ENCODE peak calls at places on chromosomes 16 and 17, in nine cellular contexts. One of them, this sample, is unnamed.

GRCh38 chr17:20611314-20611713 is 31.8 kb downstream of the CDRT15L2 start:
- DNase-seq in mammary epithelial cell: no peak
- DNase-seq in esophagus squamous epithelium: no peak
- DNase-seq in fibroblast of lung: no peak
- DNase-seq in tibial nerve: no peak
- DNase-seq in neural progenitor cell: peak
- DNase-seq in sigmoid colon: no peak
- DNase-seq in body of pancreas: no peak
- DNase-seq in retinal pigment epithelial cell: no peak
- DNase-seq in this sample: no peak

GRCh38 chr17:36608794-36609497 is 7.6 kb downstream of the MRM1 start:
- DNase-seq in mammary epithelial cell: peak
- DNase-seq in esophagus squamous epithelium: no peak
- DNase-seq in fibroblast of lung: peak
- DNase-seq in tibial nerve: no peak
- DNase-seq in neural progenitor cell: peak
- DNase-seq in sigmoid colon: no peak
- DNase-seq in body of pancreas: peak
- DNase-seq in retinal pigment epithelial cell: no peak
- DNase-seq in this sample: no peak

GRCh38 chr17:41773190-41773588 is 13.3 kb downstream of the JUP start:
- DNase-seq in mammary epithelial cell: peak
- DNase-seq in esophagus squamous epithelium: no peak
- DNase-seq in fibroblast of lung: peak
- DNase-seq in tibial nerve: no peak
- DNase-seq in neural progenitor cell: peak
- DNase-seq in sigmoid colon: peak
- DNase-seq in body of pancreas: peak
- DNase-seq in retinal pigment epithelial cell: no peak
- DNase-seq in this sample: peak

GRCh38 chr17:6544770-6545169 is 11.6 kb downstream of the PITPNM3 start:
- DNase-seq in mammary epithelial cell: no peak
- DNase-seq in esophagus squamous epithelium: no peak
- DNase-seq in fibroblast of lung: no peak
- DNase-seq in tibial nerve: no peak
- DNase-seq in neural progenitor cell: peak
- DNase-seq in sigmoid colon: no peak
- DNase-seq in body of pancreas: no peak
- DNase-seq in retinal pigment epithelial cell: no peak
- DNase-seq in this sample: no peak

GRCh38 chr17:7241047-7241733 is 1.1 kb downstream of the GABARAP start:
- DNase-seq in mammary epithelial cell: no peak
- DNase-seq in esophagus squamous epithelium: no peak
- DNase-seq in fibroblast of lung: no peak
- DNase-seq in tibial nerve: no peak
- DNase-seq in neural progenitor cell: no peak
- DNase-seq in sigmoid colon: no peak
- DNase-seq in body of pancreas: peak
- DNase-seq in retinal pigment epithelial cell: no peak
- DNase-seq in this sample: no peak

GRCh38 chr16:9258423-9259051 is 167.1 kb downstream of the HAPSTR1 start:
- DNase-seq in mammary epithelial cell: peak
- DNase-seq in esophagus squamous epithelium: no peak
- DNase-seq in fibroblast of lung: peak
- DNase-seq in tibial nerve: no peak
- DNase-seq in neural progenitor cell: peak
- DNase-seq in sigmoid colon: no peak
- DNase-seq in body of pancreas: peak
- DNase-seq in retinal pigment epithelial cell: peak
- DNase-seq in this sample: no peak

GRCh38 chr16:27245276-27246231 is 23.0 kb downstream of the NSMCE1 start:
- DNase-seq in mammary epithelial cell: no peak
- DNase-seq in esophagus squamous epithelium: no peak
- DNase-seq in fibroblast of lung: peak
- DNase-seq in tibial nerve: no peak
- DNase-seq in neural progenitor cell: no peak
- DNase-seq in sigmoid colon: peak
- DNase-seq in body of pancreas: peak
- DNase-seq in retinal pigment epithelial cell: peak
- DNase-seq in this sample: peak

GRCh38 chr16:667113-667779 is 686 bp upstream of the RHOT2 start:
- DNase-seq in mammary epithelial cell: no peak
- DNase-seq in esophagus squamous epithelium: no peak
- DNase-seq in fibroblast of lung: no peak
- DNase-seq in tibial nerve: no peak
- DNase-seq in neural progenitor cell: no peak
- DNase-seq in sigmoid colon: no peak
- DNase-seq in body of pancreas: no peak
- DNase-seq in retinal pigment epithelial cell: no peak
- DNase-seq in this sample: no peak

GRCh38 chr17:37212184-37212583 is 163.6 kb upstream of the C17orf78 start:
- DNase-seq in mammary epithelial cell: no peak
- DNase-seq in esophagus squamous epithelium: no peak
- DNase-seq in fibroblast of lung: no peak
- DNase-seq in tibial nerve: no peak
- DNase-seq in neural progenitor cell: peak
- DNase-seq in sigmoid colon: no peak
- DNase-seq in body of pancreas: no peak
- DNase-seq in retinal pigment epithelial cell: no peak
- DNase-seq in this sample: no peak

GRCh38 chr17:13671771-13672170 is 70.0 kb upstream of the HS3ST3A1 start:
- DNase-seq in mammary epithelial cell: no peak
- DNase-seq in esophagus squamous epithelium: no peak
- DNase-seq in fibroblast of lung: peak
- DNase-seq in tibial nerve: no peak
- DNase-seq in neural progenitor cell: peak
- DNase-seq in sigmoid colon: no peak
- DNase-seq in body of pancreas: no peak
- DNase-seq in retinal pigment epithelial cell: no peak
- DNase-seq in this sample: no peak

GRCh38 chr17:45316271-45317112 is at the start of gene MAP3K14:
- DNase-seq in mammary epithelial cell: peak
- DNase-seq in esophagus squamous epithelium: no peak
- DNase-seq in fibroblast of lung: peak
- DNase-seq in tibial nerve: peak
- DNase-seq in neural progenitor cell: peak
- DNase-seq in sigmoid colon: peak
- DNase-seq in body of pancreas: peak
- DNase-seq in retinal pigment epithelial cell: no peak
- DNase-seq in this sample: no peak

GRCh38 chr17:75950850-75951554 is 10.2 kb upstream of the FBF1 start:
- DNase-seq in mammary epithelial cell: no peak
- DNase-seq in esophagus squamous epithelium: no peak
- DNase-seq in fibroblast of lung: peak
- DNase-seq in tibial nerve: no peak
- DNase-seq in neural progenitor cell: no peak
- DNase-seq in sigmoid colon: no peak
- DNase-seq in body of pancreas: no peak
- DNase-seq in retinal pigment epithelial cell: no peak
- DNase-seq in this sample: no peak

GRCh38 chr17:17783825-17784598 is 52.8 kb downstream of the SREBF1 start:
- DNase-seq in mammary epithelial cell: no peak
- DNase-seq in esophagus squamous epithelium: no peak
- DNase-seq in fibroblast of lung: peak
- DNase-seq in tibial nerve: no peak
- DNase-seq in neural progenitor cell: peak
- DNase-seq in sigmoid colon: no peak
- DNase-seq in body of pancreas: peak
- DNase-seq in retinal pigment epithelial cell: peak
- DNase-seq in this sample: no peak

GRCh38 chr16:82061861-82062525 is 26.9 kb downstream of the HSD17B2 start:
- DNase-seq in mammary epithelial cell: peak
- DNase-seq in esophagus squamous epithelium: no peak
- DNase-seq in fibroblast of lung: peak
- DNase-seq in tibial nerve: no peak
- DNase-seq in neural progenitor cell: peak
- DNase-seq in sigmoid colon: no peak
- DNase-seq in body of pancreas: peak
- DNase-seq in retinal pigment epithelial cell: no peak
- DNase-seq in this sample: no peak

GRCh38 chr16:56915311-56916105 is 16.4 kb upstream of the HERPUD1 start:
- DNase-seq in mammary epithelial cell: no peak
- DNase-seq in esophagus squamous epithelium: no peak
- DNase-seq in fibroblast of lung: no peak
- DNase-seq in tibial nerve: peak
- DNase-seq in neural progenitor cell: no peak
- DNase-seq in sigmoid colon: peak
- DNase-seq in body of pancreas: no peak
- DNase-seq in retinal pigment epithelial cell: no peak
- DNase-seq in this sample: no peak

GRCh38 chr16:83247767-83248372 is 559.9 kb upstream of the HSBP1 start:
- DNase-seq in mammary epithelial cell: no peak
- DNase-seq in esophagus squamous epithelium: no peak
- DNase-seq in fibroblast of lung: no peak
- DNase-seq in tibial nerve: no peak
- DNase-seq in neural progenitor cell: no peak
- DNase-seq in sigmoid colon: no peak
- DNase-seq in body of pancreas: no peak
- DNase-seq in retinal pigment epithelial cell: no peak
- DNase-seq in this sample: no peak

GRCh38 chr16:74020086-74020670 is 276.4 kb upstream of the PSMD7 start:
- DNase-seq in mammary epithelial cell: no peak
- DNase-seq in esophagus squamous epithelium: no peak
- DNase-seq in fibroblast of lung: no peak
- DNase-seq in tibial nerve: no peak
- DNase-seq in neural progenitor cell: peak
- DNase-seq in sigmoid colon: no peak
- DNase-seq in body of pancreas: no peak
- DNase-seq in retinal pigment epithelial cell: no peak
- DNase-seq in this sample: no peak

GRCh38 chr16:47008174-47008573 is 34.7 kb upstream of the DNAJA2 start:
- DNase-seq in mammary epithelial cell: no peak
- DNase-seq in esophagus squamous epithelium: no peak
- DNase-seq in fibroblast of lung: peak
- DNase-seq in tibial nerve: no peak
- DNase-seq in neural progenitor cell: no peak
- DNase-seq in sigmoid colon: no peak
- DNase-seq in body of pancreas: no peak
- DNase-seq in retinal pigment epithelial cell: no peak
- DNase-seq in this sample: no peak

GRCh38 chr16:937723-938122 is 33.1 kb downstream of the LMF1 start:
- DNase-seq in mammary epithelial cell: no peak
- DNase-seq in esophagus squamous epithelium: no peak
- DNase-seq in fibroblast of lung: no peak
- DNase-seq in tibial nerve: no peak
- DNase-seq in neural progenitor cell: no peak
- DNase-seq in sigmoid colon: no peak
- DNase-seq in body of pancreas: no peak
- DNase-seq in retinal pigment epithelial cell: no peak
- DNase-seq in this sample: no peak

GRCh38 chr17:9401434-9401833 is 174.2 kb downstream of the STX8 start:
- DNase-seq in mammary epithelial cell: peak
- DNase-seq in esophagus squamous epithelium: no peak
- DNase-seq in fibroblast of lung: peak
- DNase-seq in tibial nerve: no peak
- DNase-seq in neural progenitor cell: no peak
- DNase-seq in sigmoid colon: no peak
- DNase-seq in body of pancreas: no peak
- DNase-seq in retinal pigment epithelial cell: peak
- DNase-seq in this sample: no peak

GRCh38 chr17:76472726-76473125 is 5.3 kb downstream of the AANAT start:
- DNase-seq in mammary epithelial cell: no peak
- DNase-seq in esophagus squamous epithelium: no peak
- DNase-seq in fibroblast of lung: no peak
- DNase-seq in tibial nerve: no peak
- DNase-seq in neural progenitor cell: no peak
- DNase-seq in sigmoid colon: no peak
- DNase-seq in body of pancreas: no peak
- DNase-seq in retinal pigment epithelial cell: no peak
- DNase-seq in this sample: no peak

GRCh38 chr16:53565300-53565699 is 62.3 kb upstream of the AKTIP start:
- DNase-seq in mammary epithelial cell: no peak
- DNase-seq in esophagus squamous epithelium: no peak
- DNase-seq in fibroblast of lung: no peak
- DNase-seq in tibial nerve: no peak
- DNase-seq in neural progenitor cell: no peak
- DNase-seq in sigmoid colon: no peak
- DNase-seq in body of pancreas: no peak
- DNase-seq in retinal pigment epithelial cell: no peak
- DNase-seq in this sample: no peak

GRCh38 chr17:35605753-35606152 is 18.6 kb downstream of the AP2B1 start:
- DNase-seq in mammary epithelial cell: no peak
- DNase-seq in esophagus squamous epithelium: no peak
- DNase-seq in fibroblast of lung: peak
- DNase-seq in tibial nerve: no peak
- DNase-seq in neural progenitor cell: no peak
- DNase-seq in sigmoid colon: no peak
- DNase-seq in body of pancreas: no peak
- DNase-seq in retinal pigment epithelial cell: no peak
- DNase-seq in this sample: no peak
- TF ChIP-seq CTCF in mammary epithelial cell: no peak
- TF ChIP-seq CTCF in esophagus squamous epithelium: no peak
- TF ChIP-seq CTCF in fibroblast of lung: no peak
- TF ChIP-seq CTCF in tibial nerve: no peak
- TF ChIP-seq CTCF in neural progenitor cell: no peak
- TF ChIP-seq CTCF in sigmoid colon: no peak
- TF ChIP-seq CTCF in body of pancreas: no peak
- TF ChIP-seq CTCF in retinal pigment epithelial cell: no peak
- TF ChIP-seq CTCF in this sample: no peak

DNA sequence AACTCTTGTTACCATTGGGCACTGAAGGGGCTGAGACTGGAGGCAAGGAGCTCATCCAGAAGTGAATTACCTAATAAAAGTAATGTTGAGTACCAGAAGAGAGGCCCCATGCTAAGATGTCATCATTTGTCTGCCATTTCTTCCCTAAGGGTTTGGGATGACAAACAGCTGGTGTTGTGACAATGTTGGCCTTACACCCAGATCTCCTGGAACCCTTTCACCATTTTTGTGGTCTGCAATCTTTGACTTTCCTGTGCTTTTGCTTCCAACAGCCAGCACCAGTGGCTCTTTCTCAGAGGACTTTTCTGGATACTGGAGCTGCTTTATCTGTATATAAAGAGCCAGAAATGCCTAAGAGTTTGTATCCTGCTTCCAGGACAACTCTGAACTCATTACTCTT is 84.1 kb downstream of the SHISA9 start:
- DNase-seq in mammary epithelial cell: no peak
- DNase-seq in esophagus squamous epithelium: no peak
- DNase-seq in fibroblast of lung: no peak
- DNase-seq in tibial nerve: no peak
- DNase-seq in neural progenitor cell: no peak
- DNase-seq in sigmoid colon: no peak
- DNase-seq in body of pancreas: no peak
- DNase-seq in retinal pigment epithelial cell: no peak
- DNase-seq in this sample: no peak
- H3K4me3 ChIP-seq in mammary epithelial cell: no peak
- H3K4me3 ChIP-seq in esophagus squamous epithelium: no peak
- H3K4me3 ChIP-seq in fibroblast of lung: no peak
- H3K4me3 ChIP-seq in tibial nerve: no peak
- H3K4me3 ChIP-seq in neural progenitor cell: no peak
- H3K4me3 ChIP-seq in sigmoid colon: no peak
- H3K4me3 ChIP-seq in body of pancreas: no peak
- H3K4me3 ChIP-seq in retinal pigment epithelial cell: no peak
- H3K4me3 ChIP-seq in this sample: no peak

GRCh38 chr17:78736526-78737079 is 45.5 kb downstream of the CYTH1 start:
- DNase-seq in mammary epithelial cell: peak
- DNase-seq in esophagus squamous epithelium: no peak
- DNase-seq in fibroblast of lung: no peak
- DNase-seq in tibial nerve: peak
- DNase-seq in neural progenitor cell: no peak
- DNase-seq in sigmoid colon: peak
- DNase-seq in body of pancreas: peak
- DNase-seq in retinal pigment epithelial cell: no peak
- DNase-seq in this sample: no peak
- TF ChIP-seq CTCF in mammary epithelial cell: no peak
- TF ChIP-seq CTCF in esophagus squamous epithelium: no peak
- TF ChIP-seq CTCF in fibroblast of lung: no peak
- TF ChIP-seq CTCF in tibial nerve: no peak
- TF ChIP-seq CTCF in neural progenitor cell: no peak
- TF ChIP-seq CTCF in sigmoid colon: no peak
- TF ChIP-seq CTCF in body of pancreas: peak
- TF ChIP-seq CTCF in retinal pigment epithelial cell: no peak
- TF ChIP-seq CTCF in this sample: peak

GRCh38 chr16:71712501-71712900 is 12.0 kb downstream of the PHLPP2 start:
- DNase-seq in mammary epithelial cell: no peak
- DNase-seq in esophagus squamous epithelium: no peak
- DNase-seq in fibroblast of lung: no peak
- DNase-seq in tibial nerve: no peak
- DNase-seq in neural progenitor cell: no peak
- DNase-seq in sigmoid colon: no peak
- DNase-seq in body of pancreas: no peak
- DNase-seq in retinal pigment epithelial cell: no peak
- DNase-seq in this sample: no peak
- H3K4me3 ChIP-seq in mammary epithelial cell: no peak
- H3K4me3 ChIP-seq in esophagus squamous epithelium: no peak
- H3K4me3 ChIP-seq in fibroblast of lung: no peak
- H3K4me3 ChIP-seq in tibial nerve: no peak
- H3K4me3 ChIP-seq in neural progenitor cell: no peak
- H3K4me3 ChIP-seq in sigmoid colon: no peak
- H3K4me3 ChIP-seq in body of pancreas: no peak
- H3K4me3 ChIP-seq in retinal pigment epithelial cell: no peak
- H3K4me3 ChIP-seq in this sample: no peak

This sample was measured in epithelial cell of proximal tubule.